ENCODE peak calls at places on chromosomes 4 and X, in ten cellular contexts. W, K, P, S, A, H, M, B, V and U are unnamed samples.

GRCh38 chr4:169179609-169180526 is 90.9 kb downstream of the SH3RF1 start:
- DNase-seq in W (no peak), K (no peak), P (no peak), S (no peak), A (no peak), H (no peak), M (no peak), B (no peak), V (no peak), U (no peak)

GRCh38 chr4:153466637-153467153 is 535 bp downstream of the TMEM131L start:
- DNase-seq in W (no peak), K (no peak), P (no peak), S (no peak), A (peak), H (no peak), M (peak), B (no peak), V (peak), U (no peak)

GRCh38 chr4:126215759-126216158 is 901.0 kb downstream of the FAT4 start:
- DNase-seq in W (no peak), K (no peak), P (no peak), S (no peak), A (no peak), H (no peak), M (no peak), B (no peak), V (no peak), U (no peak)

GRCh38 chrX:150767475-150768131 is 74.4 kb downstream of the MTMR1 start:
- DNase-seq in W (peak), K (no peak), P (no peak), S (peak), A (no peak), H (no peak), M (peak), B (no peak), V (no peak), U (peak)

GRCh38 chrX:39972340-39972739 is 125.4 kb downstream of the BCOR start:
- DNase-seq in W (peak), K (no peak), P (no peak), S (no peak), A (no peak), H (no peak), M (no peak), B (no peak), V (no peak), U (no peak)

GRCh38 chr4:115418997-115419396 is 305.6 kb upstream of the NDST4 start:
- DNase-seq in W (no peak), K (no peak), P (no peak), S (no peak), A (no peak), H (no peak), M (no peak), B (no peak), V (no peak), U (no peak)

GRCh38 chr4:27010334-27010940 is 149.8 kb downstream of the STIM2 start:
- DNase-seq in W (peak), K (no peak), P (peak), S (peak), A (peak), H (no peak), M (peak), B (peak), V (peak), U (peak)

GRCh38 chrX:105120460-105120859 is 100.0 kb downstream of the TEX13A start:
- DNase-seq in W (no peak), K (no peak), P (no peak), S (no peak), A (no peak), H (no peak), M (no peak), B (no peak), V (no peak), U (no peak)

GRCh38 chr4:77817304-77818076 is 1.7 kb downstream of the CNOT6L start:
- DNase-seq in W (no peak), K (no peak), P (no peak), S (peak), A (no peak), H (no peak), M (no peak), B (no peak), V (no peak), U (peak)

GRCh38 chr4:37279894-37280592 is 35.5 kb downstream of the NWD2 start:
- DNase-seq in W (no peak), K (no peak), P (no peak), S (peak), A (no peak), H (no peak), M (no peak), B (no peak), V (no peak), U (peak)

GRCh38 chr4:76803522-76803921 is 94.4 kb downstream of the SOWAHB start:
- DNase-seq in W (peak), K (no peak), P (no peak), S (peak), A (no peak), H (no peak), M (no peak), B (no peak), V (no peak), U (peak)

GRCh38 chr4:98006814-98007412 is 136.4 kb downstream of the STPG2 start:
- DNase-seq in W (no peak), K (no peak), P (no peak), S (no peak), A (no peak), H (no peak), M (no peak), B (no peak), V (no peak), U (no peak)

GRCh38 chr4:112234952-112235609 is 3.5 kb downstream of the AP1AR start:
- DNase-seq in W (peak), K (no peak), P (peak), S (peak), A (peak), H (no peak), M (no peak), B (no peak), V (peak), U (peak)

GRCh38 chr4:71941001-71941400 is 90.8 kb upstream of the NPFFR2 start:
- DNase-seq in W (peak), K (no peak), P (no peak), S (peak), A (no peak), H (no peak), M (no peak), B (no peak), V (peak), U (peak)

GRCh38 chr4:33134366-33134765 is 2414.2 kb downstream of the PCDH7 start:
- DNase-seq in W (peak), K (no peak), P (no peak), S (no peak), A (no peak), H (no peak), M (no peak), B (no peak), V (no peak), U (no peak)

GRCh38 chr4:30860983-30861382 is 140.8 kb downstream of the PCDH7 start:
- DNase-seq in W (no peak), K (no peak), P (no peak), S (peak), A (no peak), H (no peak), M (no peak), B (no peak), V (no peak), U (no peak)

GRCh38 chr4:139902328-139903217 is 237.0 kb downstream of the MGST2 start:
- DNase-seq in W (no peak), K (no peak), P (no peak), S (no peak), A (no peak), H (no peak), M (no peak), B (no peak), V (no peak), U (no peak)

GRCh38 chr4:168336837-168337549 is 18.4 kb upstream of the DDX60 start:
- DNase-seq in W (no peak), K (no peak), P (no peak), S (peak), A (no peak), H (no peak), M (no peak), B (no peak), V (no peak), U (no peak)

GRCh38 chr4:142095886-142096605 is 459.7 kb downstream of the IL15 start:
- DNase-seq in W (peak), K (no peak), P (peak), S (peak), A (no peak), H (no peak), M (no peak), B (no peak), V (no peak), U (no peak)

GRCh38 chr4:128574706-128575105 is 234.8 kb upstream of the JADE1 start:
- DNase-seq in W (peak), K (peak), P (no peak), S (peak), A (peak), H (peak), M (peak), B (peak), V (peak), U (peak)

GRCh38 chr4:140308366-140309123 is 64.9 kb upstream of the SCOC start:
- DNase-seq in W (no peak), K (no peak), P (peak), S (peak), A (no peak), H (no peak), M (no peak), B (peak), V (no peak), U (no peak)

GRCh38 chr4:127632420-127633403 is at the start of gene INTU:
- DNase-seq in W (peak), K (peak), P (peak), S (peak), A (peak), H (no peak), M (peak), B (peak), V (peak), U (no peak)

GRCh38 chr4:56512166-56512565 is 6.6 kb downstream of the ARL9 start:
- DNase-seq in W (peak), K (no peak), P (no peak), S (no peak), A (no peak), H (no peak), M (no peak), B (no peak), V (no peak), U (no peak)